ENCODE peak calls at places on chromosomes 11 and 22, in ten cellular contexts. One of them, this sample, is unnamed.

GRCh38 chr11:17403977-17404759 is 15.7 kb upstream of the KCNJ11 start:
- DNase-seq in mesenchymal stem cell: no peak
- DNase-seq in Calu3: no peak
- DNase-seq in ACHN: peak
- DNase-seq in stimulated activated naive CD8-positive, alpha-beta T cell treated with anti-CD3 and anti-CD28 coated beads, Interleukin-15, Interleukin-2, amounts not matched to agents 100 U/mL and 50 U/mL, for 24 hours: no peak
- DNase-seq in foreskin keratinocyte: no peak
- DNase-seq in MV-4-11: no peak
- DNase-seq in T-helper 2 cell: no peak
- DNase-seq in A172: peak
- DNase-seq in chondrocyte: peak
- DNase-seq in this sample: no peak

GRCh38 chr22:29149841-29150555 is 55.7 kb upstream of the EMID1 start:
- DNase-seq in mesenchymal stem cell: no peak
- DNase-seq in Calu3: no peak
- DNase-seq in ACHN: no peak
- DNase-seq in stimulated activated naive CD8-positive, alpha-beta T cell treated with anti-CD3 and anti-CD28 coated beads, Interleukin-15, Interleukin-2, amounts not matched to agents 100 U/mL and 50 U/mL, for 24 hours: no peak
- DNase-seq in foreskin keratinocyte: no peak
- DNase-seq in MV-4-11: peak
- DNase-seq in T-helper 2 cell: no peak
- DNase-seq in A172: no peak
- DNase-seq in chondrocyte: no peak
- DNase-seq in this sample: no peak

GRCh38 chr11:86228967-86229330 is 15.6 kb upstream of the EED start:
- DNase-seq in mesenchymal stem cell: no peak
- DNase-seq in Calu3: no peak
- DNase-seq in ACHN: no peak
- DNase-seq in stimulated activated naive CD8-positive, alpha-beta T cell treated with anti-CD3 and anti-CD28 coated beads, Interleukin-15, Interleukin-2, amounts not matched to agents 100 U/mL and 50 U/mL, for 24 hours: peak
- DNase-seq in foreskin keratinocyte: no peak
- DNase-seq in MV-4-11: no peak
- DNase-seq in T-helper 2 cell: no peak
- DNase-seq in A172: no peak
- DNase-seq in chondrocyte: no peak
- DNase-seq in this sample: peak

GRCh38 chr11:92841719-92842118 is 127.7 kb upstream of the MTNR1B start:
- DNase-seq in mesenchymal stem cell: no peak
- DNase-seq in Calu3: no peak
- DNase-seq in ACHN: no peak
- DNase-seq in stimulated activated naive CD8-positive, alpha-beta T cell treated with anti-CD3 and anti-CD28 coated beads, Interleukin-15, Interleukin-2, amounts not matched to agents 100 U/mL and 50 U/mL, for 24 hours: no peak
- DNase-seq in foreskin keratinocyte: peak
- DNase-seq in MV-4-11: no peak
- DNase-seq in T-helper 2 cell: no peak
- DNase-seq in A172: no peak
- DNase-seq in chondrocyte: no peak
- DNase-seq in this sample: no peak

GRCh38 chr11:47107709-47108108 is 69.0 kb downstream of the ARFGAP2 start:
- DNase-seq in mesenchymal stem cell: no peak
- DNase-seq in Calu3: no peak
- DNase-seq in ACHN: no peak
- DNase-seq in stimulated activated naive CD8-positive, alpha-beta T cell treated with anti-CD3 and anti-CD28 coated beads, Interleukin-15, Interleukin-2, amounts not matched to agents 100 U/mL and 50 U/mL, for 24 hours: no peak
- DNase-seq in foreskin keratinocyte: no peak
- DNase-seq in MV-4-11: no peak
- DNase-seq in T-helper 2 cell: no peak
- DNase-seq in A172: no peak
- DNase-seq in chondrocyte: no peak
- DNase-seq in this sample: no peak

GRCh38 chr11:117913736-117914397 is 15.3 kb downstream of the TMPRSS13 start:
- DNase-seq in mesenchymal stem cell: no peak
- DNase-seq in Calu3: no peak
- DNase-seq in ACHN: no peak
- DNase-seq in stimulated activated naive CD8-positive, alpha-beta T cell treated with anti-CD3 and anti-CD28 coated beads, Interleukin-15, Interleukin-2, amounts not matched to agents 100 U/mL and 50 U/mL, for 24 hours: no peak
- DNase-seq in foreskin keratinocyte: no peak
- DNase-seq in MV-4-11: no peak
- DNase-seq in T-helper 2 cell: no peak
- DNase-seq in A172: no peak
- DNase-seq in chondrocyte: no peak
- DNase-seq in this sample: peak

GRCh38 chr11:133597236-133597635 is 64.9 kb upstream of the OPCML start:
- DNase-seq in mesenchymal stem cell: no peak
- DNase-seq in Calu3: no peak
- DNase-seq in ACHN: no peak
- DNase-seq in stimulated activated naive CD8-positive, alpha-beta T cell treated with anti-CD3 and anti-CD28 coated beads, Interleukin-15, Interleukin-2, amounts not matched to agents 100 U/mL and 50 U/mL, for 24 hours: no peak
- DNase-seq in foreskin keratinocyte: no peak
- DNase-seq in MV-4-11: no peak
- DNase-seq in T-helper 2 cell: no peak
- DNase-seq in A172: no peak
- DNase-seq in chondrocyte: no peak
- DNase-seq in this sample: no peak

GRCh38 chr22:39661501-39661841 is 90.9 kb downstream of the CACNA1I start:
- DNase-seq in mesenchymal stem cell: no peak
- DNase-seq in Calu3: no peak
- DNase-seq in ACHN: no peak
- DNase-seq in stimulated activated naive CD8-positive, alpha-beta T cell treated with anti-CD3 and anti-CD28 coated beads, Interleukin-15, Interleukin-2, amounts not matched to agents 100 U/mL and 50 U/mL, for 24 hours: no peak
- DNase-seq in foreskin keratinocyte: no peak
- DNase-seq in MV-4-11: no peak
- DNase-seq in T-helper 2 cell: no peak
- DNase-seq in A172: no peak
- DNase-seq in chondrocyte: no peak
- DNase-seq in this sample: no peak

GRCh38 chr11:35088676-35089075 is 50.3 kb upstream of the CD44 start:
- DNase-seq in mesenchymal stem cell: no peak
- DNase-seq in Calu3: peak
- DNase-seq in ACHN: no peak
- DNase-seq in stimulated activated naive CD8-positive, alpha-beta T cell treated with anti-CD3 and anti-CD28 coated beads, Interleukin-15, Interleukin-2, amounts not matched to agents 100 U/mL and 50 U/mL, for 24 hours: no peak
- DNase-seq in foreskin keratinocyte: peak
- DNase-seq in MV-4-11: no peak
- DNase-seq in T-helper 2 cell: no peak
- DNase-seq in A172: peak
- DNase-seq in chondrocyte: no peak
- DNase-seq in this sample: no peak

GRCh38 chr11:21132146-21132720 is 462.8 kb downstream of the NELL1 start:
- DNase-seq in mesenchymal stem cell: no peak
- DNase-seq in Calu3: no peak
- DNase-seq in ACHN: no peak
- DNase-seq in stimulated activated naive CD8-positive, alpha-beta T cell treated with anti-CD3 and anti-CD28 coated beads, Interleukin-15, Interleukin-2, amounts not matched to agents 100 U/mL and 50 U/mL, for 24 hours: no peak
- DNase-seq in foreskin keratinocyte: no peak
- DNase-seq in MV-4-11: no peak
- DNase-seq in T-helper 2 cell: no peak
- DNase-seq in A172: no peak
- DNase-seq in chondrocyte: peak
- DNase-seq in this sample: no peak

GRCh38 chr11:75198278-75198948 is 42.2 kb upstream of the TPBGL start:
- DNase-seq in mesenchymal stem cell: no peak
- DNase-seq in Calu3: no peak
- DNase-seq in ACHN: no peak
- DNase-seq in stimulated activated naive CD8-positive, alpha-beta T cell treated with anti-CD3 and anti-CD28 coated beads, Interleukin-15, Interleukin-2, amounts not matched to agents 100 U/mL and 50 U/mL, for 24 hours: no peak
- DNase-seq in foreskin keratinocyte: peak
- DNase-seq in MV-4-11: no peak
- DNase-seq in T-helper 2 cell: no peak
- DNase-seq in A172: no peak
- DNase-seq in chondrocyte: no peak
- DNase-seq in this sample: no peak

GRCh38 chr22:19480173-19480568 is 451 bp downstream of the CDC45 start:
- DNase-seq in mesenchymal stem cell: no peak
- DNase-seq in Calu3: peak
- DNase-seq in ACHN: no peak
- DNase-seq in stimulated activated naive CD8-positive, alpha-beta T cell treated with anti-CD3 and anti-CD28 coated beads, Interleukin-15, Interleukin-2, amounts not matched to agents 100 U/mL and 50 U/mL, for 24 hours: peak
- DNase-seq in foreskin keratinocyte: no peak
- DNase-seq in MV-4-11: no peak
- DNase-seq in T-helper 2 cell: no peak
- DNase-seq in A172: no peak
- DNase-seq in chondrocyte: no peak
- DNase-seq in this sample: no peak

GRCh38 chr22:50276143-50276542 is 6.0 kb upstream of the MAPK11 start:
- DNase-seq in mesenchymal stem cell: no peak
- DNase-seq in Calu3: peak
- DNase-seq in ACHN: peak
- DNase-seq in stimulated activated naive CD8-positive, alpha-beta T cell treated with anti-CD3 and anti-CD28 coated beads, Interleukin-15, Interleukin-2, amounts not matched to agents 100 U/mL and 50 U/mL, for 24 hours: peak
- DNase-seq in foreskin keratinocyte: no peak
- DNase-seq in MV-4-11: peak
- DNase-seq in T-helper 2 cell: peak
- DNase-seq in A172: no peak
- DNase-seq in chondrocyte: no peak
- DNase-seq in this sample: peak

GRCh38 chr11:64384981-64385952 is 26.3 kb downstream of the RPS6KA4 start:
- DNase-seq in mesenchymal stem cell: no peak
- DNase-seq in Calu3: no peak
- DNase-seq in ACHN: no peak
- DNase-seq in stimulated activated naive CD8-positive, alpha-beta T cell treated with anti-CD3 and anti-CD28 coated beads, Interleukin-15, Interleukin-2, amounts not matched to agents 100 U/mL and 50 U/mL, for 24 hours: no peak
- DNase-seq in foreskin keratinocyte: no peak
- DNase-seq in MV-4-11: peak
- DNase-seq in T-helper 2 cell: no peak
- DNase-seq in A172: no peak
- DNase-seq in chondrocyte: no peak
- DNase-seq in this sample: no peak

GRCh38 chr11:69699213-69699612 is 4.6 kb downstream of the FGF19 start:
- DNase-seq in mesenchymal stem cell: no peak
- DNase-seq in Calu3: no peak
- DNase-seq in ACHN: no peak
- DNase-seq in stimulated activated naive CD8-positive, alpha-beta T cell treated with anti-CD3 and anti-CD28 coated beads, Interleukin-15, Interleukin-2, amounts not matched to agents 100 U/mL and 50 U/mL, for 24 hours: no peak
- DNase-seq in foreskin keratinocyte: no peak
- DNase-seq in MV-4-11: no peak
- DNase-seq in T-helper 2 cell: no peak
- DNase-seq in A172: no peak
- DNase-seq in chondrocyte: no peak
- DNase-seq in this sample: no peak

GRCh38 chr11:615453-616319 is at the start of gene IRF7:
- DNase-seq in mesenchymal stem cell: peak
- DNase-seq in Calu3: peak
- DNase-seq in ACHN: peak
- DNase-seq in stimulated activated naive CD8-positive, alpha-beta T cell treated with anti-CD3 and anti-CD28 coated beads, Interleukin-15, Interleukin-2, amounts not matched to agents 100 U/mL and 50 U/mL, for 24 hours: peak
- DNase-seq in foreskin keratinocyte: peak
- DNase-seq in MV-4-11: peak
- DNase-seq in T-helper 2 cell: peak
- DNase-seq in A172: peak
- DNase-seq in chondrocyte: no peak
- DNase-seq in this sample: peak

GRCh38 chr22:35275580-35275979 is 18.3 kb downstream of the HMGXB4 start:
- DNase-seq in mesenchymal stem cell: no peak
- DNase-seq in Calu3: no peak
- DNase-seq in ACHN: no peak
- DNase-seq in stimulated activated naive CD8-positive, alpha-beta T cell treated with anti-CD3 and anti-CD28 coated beads, Interleukin-15, Interleukin-2, amounts not matched to agents 100 U/mL and 50 U/mL, for 24 hours: no peak
- DNase-seq in foreskin keratinocyte: peak
- DNase-seq in MV-4-11: no peak
- DNase-seq in T-helper 2 cell: no peak
- DNase-seq in A172: peak
- DNase-seq in chondrocyte: no peak
- DNase-seq in this sample: peak

GRCh38 chr22:49730656-49731055 is 97.0 kb downstream of the BRD1 start:
- DNase-seq in mesenchymal stem cell: no peak
- DNase-seq in Calu3: no peak
- DNase-seq in ACHN: no peak
- DNase-seq in stimulated activated naive CD8-positive, alpha-beta T cell treated with anti-CD3 and anti-CD28 coated beads, Interleukin-15, Interleukin-2, amounts not matched to agents 100 U/mL and 50 U/mL, for 24 hours: no peak
- DNase-seq in foreskin keratinocyte: no peak
- DNase-seq in MV-4-11: no peak
- DNase-seq in T-helper 2 cell: no peak
- DNase-seq in A172: no peak
- DNase-seq in chondrocyte: no peak
- DNase-seq in this sample: no peak

GRCh38 chr11:30381879-30382278 is 59.0 kb downstream of the ARL14EP start:
- DNase-seq in mesenchymal stem cell: no peak
- DNase-seq in Calu3: no peak
- DNase-seq in ACHN: no peak
- DNase-seq in stimulated activated naive CD8-positive, alpha-beta T cell treated with anti-CD3 and anti-CD28 coated beads, Interleukin-15, Interleukin-2, amounts not matched to agents 100 U/mL and 50 U/mL, for 24 hours: no peak
- DNase-seq in foreskin keratinocyte: no peak
- DNase-seq in MV-4-11: no peak
- DNase-seq in T-helper 2 cell: no peak
- DNase-seq in A172: no peak
- DNase-seq in chondrocyte: no peak
- DNase-seq in this sample: no peak

GRCh38 chr11:131867457-131868257 is 497.2 kb downstream of the NTM start:
- DNase-seq in mesenchymal stem cell: peak
- DNase-seq in Calu3: peak
- DNase-seq in ACHN: peak
- DNase-seq in stimulated activated naive CD8-positive, alpha-beta T cell treated with anti-CD3 and anti-CD28 coated beads, Interleukin-15, Interleukin-2, amounts not matched to agents 100 U/mL and 50 U/mL, for 24 hours: peak
- DNase-seq in foreskin keratinocyte: peak
- DNase-seq in MV-4-11: peak
- DNase-seq in T-helper 2 cell: no peak
- DNase-seq in A172: peak
- DNase-seq in chondrocyte: no peak
- DNase-seq in this sample: peak

GRCh38 chr11:44208976-44209603 is 100.8 kb downstream of the ALX4 start:
- DNase-seq in mesenchymal stem cell: no peak
- DNase-seq in Calu3: no peak
- DNase-seq in ACHN: no peak
- DNase-seq in stimulated activated naive CD8-positive, alpha-beta T cell treated with anti-CD3 and anti-CD28 coated beads, Interleukin-15, Interleukin-2, amounts not matched to agents 100 U/mL and 50 U/mL, for 24 hours: no peak
- DNase-seq in foreskin keratinocyte: peak
- DNase-seq in MV-4-11: no peak
- DNase-seq in T-helper 2 cell: no peak
- DNase-seq in A172: no peak
- DNase-seq in chondrocyte: no peak
- DNase-seq in this sample: no peak

GRCh38 chr22:37233751-37234631 is 10.1 kb downstream of the RAC2 start:
- DNase-seq in mesenchymal stem cell: no peak
- DNase-seq in Calu3: no peak
- DNase-seq in ACHN: no peak
- DNase-seq in stimulated activated naive CD8-positive, alpha-beta T cell treated with anti-CD3 and anti-CD28 coated beads, Interleukin-15, Interleukin-2, amounts not matched to agents 100 U/mL and 50 U/mL, for 24 hours: peak
- DNase-seq in foreskin keratinocyte: no peak
- DNase-seq in MV-4-11: no peak
- DNase-seq in T-helper 2 cell: no peak
- DNase-seq in A172: no peak
- DNase-seq in chondrocyte: peak
- DNase-seq in this sample: peak

GRCh38 chr11:133163463-133164419 is 368.6 kb downstream of the OPCML start:
- DNase-seq in mesenchymal stem cell: no peak
- DNase-seq in Calu3: peak
- DNase-seq in ACHN: peak
- DNase-seq in stimulated activated naive CD8-positive, alpha-beta T cell treated with anti-CD3 and anti-CD28 coated beads, Interleukin-15, Interleukin-2, amounts not matched to agents 100 U/mL and 50 U/mL, for 24 hours: no peak
- DNase-seq in foreskin keratinocyte: peak
- DNase-seq in MV-4-11: peak
- DNase-seq in T-helper 2 cell: no peak
- DNase-seq in A172: peak
- DNase-seq in chondrocyte: no peak
- DNase-seq in this sample: no peak

GRCh38 chr22:26442086-26442756 is 13.2 kb downstream of the ASPHD2 start:
- DNase-seq in mesenchymal stem cell: no peak
- DNase-seq in Calu3: no peak
- DNase-seq in ACHN: no peak
- DNase-seq in stimulated activated naive CD8-positive, alpha-beta T cell treated with anti-CD3 and anti-CD28 coated beads, Interleukin-15, Interleukin-2, amounts not matched to agents 100 U/mL and 50 U/mL, for 24 hours: no peak
- DNase-seq in foreskin keratinocyte: peak
- DNase-seq in MV-4-11: no peak
- DNase-seq in T-helper 2 cell: no peak
- DNase-seq in A172: no peak
- DNase-seq in chondrocyte: no peak
- DNase-seq in this sample: no peak

This sample was measured in activated CD4-positive, alpha-beta memory T cell treated with anti-CD3 and anti-CD28 coated beads for 36 hours.